ENCODE peak calls at places on chromosomes 3 and 15, in five cellular contexts. O is GM23248, C is K562, E is neural progenitor cell, J is hepatocyte. U is an unnamed sample. For H3K4me1, the result is how much of the 10 kb centered on the place peaks cover.

GRCh38 chr3:133092676-133093075 is 54.5 kb downstream of the TMEM108 start:
- DNase-seq in O (no peak), C (no peak), E (no peak), J (no peak), U (no peak)

GRCh38 chr15:84734794-84735479 is 13.5 kb upstream of the ZNF592 start:
- DNase-seq in O (no peak), C (peak), E (peak), J (peak), U (peak)

GRCh38 chr3:126130981-126131750 is 47.2 kb upstream of the SLC41A3 start:
- DNase-seq in O (no peak), C (no peak), E (no peak), J (no peak), U (no peak)

GRCh38 chr3:39130693-39131265 is 22.6 kb downstream of the CSRNP1 start:
- DNase-seq in O (no peak), C (no peak), E (no peak), J (no peak), U (no peak)

GRCh38 chr15:61256231-61256630 is 27.1 kb upstream of the RORA start:
- DNase-seq in O (no peak), C (no peak), E (no peak), J (no peak), U (no peak)

GRCh38 chr15:58923696-58924300 is 9.7 kb downstream of the SLTM start:
- DNase-seq in O (peak), C (no peak), E (no peak), J (no peak), U (no peak)

GRCh38 chr3:127092776-127093175 is 100.2 kb upstream of the PRR23E start:
- DNase-seq in O (peak), C (no peak), E (peak), J (no peak), U (no peak)

GRCh38 chr3:164458986-164459385 is 619.3 kb downstream of the SI start:
- DNase-seq in O (peak), C (no peak), E (no peak), J (no peak), U (no peak)

GRCh38 chr15:68208136-68208535 is 3.0 kb upstream of the CALML4 start:
- DNase-seq in O (no peak), C (no peak), E (no peak), J (no peak), U (no peak)

GRCh38 chr3:188978772-188979171 is 193.0 kb upstream of the TPRG1 start:
- DNase-seq in O (peak), C (no peak), E (no peak), J (peak), U (no peak)

GRCh38 chr3:18740631-18741583 is 315.8 kb upstream of the SATB1 start:
- DNase-seq in O (no peak), C (no peak), E (no peak), J (no peak), U (no peak)

GRCh38 chr15:66356069-66356358 is 471 bp downstream of the TIPIN start:
- DNase-seq in O (no peak), C (no peak), E (no peak), J (no peak), U (no peak)

GRCh38 chr3:39178553-39178952 is 13.8 kb downstream of the XIRP1 start:
- DNase-seq in O (peak), C (no peak), E (no peak), J (no peak), U (no peak)

GRCh38 chr15:52136471-52136993 is 24.0 kb upstream of the BCL2L10 start:
- DNase-seq in O (no peak), C (no peak), E (no peak), J (no peak), U (no peak)

GRCh38 chr15:58346361-58346760 is 85.4 kb upstream of the LIPC start:
- DNase-seq in O (peak), C (no peak), E (peak), J (no peak), U (peak)

GRCh38 chr3:83894223-83894622 is 1064.6 kb upstream of the CADM2 start:
- DNase-seq in O (no peak), C (no peak), E (no peak), J (no peak), U (no peak)

GRCh38 chr15:70636540-70637165 is 126.7 kb downstream of the UACA start:
- DNase-seq in O (peak), C (no peak), E (peak), J (peak), U (no peak)

GRCh38 chr3:55405436-55405835 is 81.7 kb downstream of the WNT5A start:
- DNase-seq in O (peak), C (peak), E (peak), J (peak), U (no peak)

GRCh38 chr3:156834435-156834834 is 8.3 kb downstream of the LEKR1 start:
- DNase-seq in O (no peak), C (no peak), E (no peak), J (no peak), U (no peak)

GRCh38 chr3:156837130-156837529 is 11.0 kb downstream of the LEKR1 start:
- DNase-seq in O (peak), C (no peak), E (no peak), J (no peak), U (no peak)

GRCh38 chr3:156840826-156841689 is 14.9 kb downstream of the LEKR1 start:
- DNase-seq in O (no peak), C (no peak), E (no peak), J (no peak), U (no peak)

GRCh38 chr3:156834962-156835535 is 8.9 kb downstream of the LEKR1 start:
- DNase-seq in O (no peak), C (no peak), E (no peak), J (no peak), U (no peak)

GRCh38 chr3:156838035-156838434 is 11.9 kb downstream of the LEKR1 start:
- DNase-seq in O (no peak), C (no peak), E (no peak), J (no peak), U (no peak)
- H2AFZ ChIP-seq in O (no peak), C (no peak), E (no peak), J (no peak), U (no peak)

GRCh38 chr3:14837864-14838263 is 19.1 kb downstream of the FGD5 start:
- DNase-seq in O (no peak), C (no peak), E (no peak), J (peak), U (no peak)
- H3K4me1 ChIP-seq in O (under half), C (under half), E (under half), J (under half), U (under half)

DNA sequence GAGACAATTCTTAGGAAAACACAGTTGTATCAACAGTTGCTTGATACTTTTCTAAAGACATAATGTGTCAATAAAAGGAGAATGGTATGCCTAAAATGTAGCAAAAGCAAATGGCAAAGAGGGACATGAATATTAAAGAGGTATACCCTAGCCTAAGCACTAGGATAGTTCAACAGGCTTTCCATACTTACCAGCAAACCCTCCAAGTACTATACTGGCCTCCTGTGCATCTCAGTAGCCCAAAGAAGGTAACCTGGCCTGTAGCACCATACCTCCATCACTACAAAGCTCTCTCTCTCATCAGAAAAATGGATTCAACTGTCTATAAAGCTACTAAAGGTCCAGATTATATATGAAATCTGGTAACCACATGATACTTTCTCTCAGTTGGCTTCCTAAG is 7.5 kb downstream of the SETD2 start:
- DNase-seq in O (no peak), C (no peak), E (no peak), J (no peak), U (no peak)
- TF ChIP-seq EZH2 in O (no peak), C (no peak), E (no peak), J (no peak), U (no peak)

DNA sequence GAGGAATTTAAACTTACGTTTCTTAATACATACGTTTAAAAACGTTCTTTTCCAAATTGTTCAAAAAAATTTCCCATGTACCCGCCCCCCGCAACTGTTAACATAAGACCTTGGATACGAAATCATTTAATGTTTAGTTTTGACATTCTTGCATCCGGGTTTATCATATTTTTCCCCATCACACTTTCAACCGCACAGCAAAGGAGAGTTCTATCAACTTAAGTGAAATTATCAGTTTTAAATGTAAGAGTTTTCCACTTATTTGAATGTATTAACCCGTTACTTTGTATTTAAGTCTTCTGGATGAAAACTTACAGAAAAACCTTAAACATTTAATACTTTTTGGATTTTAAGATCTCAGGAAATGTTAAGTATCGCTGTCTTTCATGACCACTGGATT is 587 bp upstream of the XRN1 start:
- DNase-seq in O (peak), C (no peak), E (no peak), J (no peak), U (no peak)
- H2AFZ ChIP-seq in O (peak), C (peak), E (peak), J (peak), U (peak)

DNA sequence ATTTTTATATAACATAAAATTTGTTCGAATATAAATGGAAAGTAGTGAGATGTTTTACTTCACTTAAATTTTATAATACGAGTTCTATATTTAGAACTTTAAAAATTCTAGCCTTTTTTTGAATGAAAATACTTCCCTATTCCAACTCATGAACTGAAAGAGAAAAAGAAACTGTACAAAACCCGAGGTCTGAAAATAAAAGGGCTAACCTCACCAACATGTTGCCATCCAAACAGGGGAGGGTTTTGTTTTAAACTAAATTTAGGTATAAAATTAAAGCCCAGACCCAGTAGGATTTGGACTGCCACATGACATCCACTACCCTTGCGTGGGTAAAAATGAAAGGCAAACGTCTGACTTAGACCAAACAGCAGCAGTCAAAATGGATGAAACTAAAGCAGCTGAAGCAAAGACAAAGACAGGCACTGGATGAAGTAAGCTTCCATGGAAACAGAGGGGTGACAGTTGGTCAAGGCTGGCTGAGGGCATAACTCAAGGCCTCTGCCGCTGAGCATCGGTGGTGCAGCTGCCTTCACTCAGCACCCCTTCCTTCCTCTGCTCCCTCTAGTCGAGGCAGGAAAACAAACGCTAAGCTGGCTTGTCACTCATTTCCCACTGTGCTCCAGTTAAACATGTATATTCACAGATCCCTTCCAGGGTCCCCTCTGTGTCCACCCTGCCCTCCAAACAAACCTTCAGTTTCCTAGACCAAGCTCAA is 58.1 kb downstream of the TM4SF4 start:
- DNase-seq in O (no peak), C (no peak), E (no peak), J (no peak), U (no peak)
- H3K4me1 ChIP-seq in O (half or more), C (under half), E (under half), J (under half), U (under half)